ENCODE peak calls at places on chromosomes 13 and 19, in four cellular contexts. H is HepG2, N is SK-N-SH, E is HCT116. K is an unnamed sample.
A peak's percentile ranks its signal among the peaks of the same experiment; 100 is the strongest.

GRCh38 chr13:111460548-111461444 is 140.4 kb downstream of the TEX29 start:
- DNase-seq in N (peak; percentile 50), E (peak; percentile 32), H (peak; percentile 15), K (no peak)

GRCh38 chr19:18112989-18113478 is 15.5 kb downstream of the MAST3 start:
- DNase-seq in E (peak; percentile 51), N (peak; percentile 90), H (peak; percentile 71), K (peak; percentile 82)

GRCh38 chr19:54164369-54165068 is 5.0 kb upstream of the LENG1 start:
- DNase-seq in E (peak; percentile 39), H (no peak), N (no peak), K (peak; percentile 90)

GRCh38 chr13:27556109-27556508 is 64.2 kb downstream of the LNX2 start:
- DNase-seq in N (no peak), H (no peak), E (no peak), K (no peak)

GRCh38 chr19:36973844-36974195 is 57.7 kb downstream of the ZNF568 start:
- DNase-seq in E (no peak), N (no peak), H (no peak), K (no peak)

GRCh38 chr13:84605927-84606326 is 723.7 kb upstream of the SLITRK1 start:
- DNase-seq in N (no peak), H (no peak), E (no peak), K (no peak)

GRCh38 chr13:33279414-33279813 is 6.1 kb downstream of the STARD13 start:
- DNase-seq in N (no peak), E (no peak), H (no peak), K (no peak)

GRCh38 chr19:34096020-34096915 is 76.0 kb upstream of the LSM14A start:
- DNase-seq in N (peak; percentile 72), E (peak; percentile 66), H (peak; percentile 41), K (peak; percentile 57)

GRCh38 chr13:49926019-49926418 is 10.1 kb downstream of the SPRYD7 start:
- DNase-seq in H (no peak), E (no peak), N (no peak), K (no peak)

GRCh38 chr13:39016789-39017188 is 21.1 kb downstream of the PROSER1 start:
- DNase-seq in E (peak; percentile 16), N (peak; percentile 51), H (peak; percentile 12), K (peak; percentile 14)

GRCh38 chr19:35959040-35959967 is 23.1 kb downstream of the LRFN3 start:
- DNase-seq in N (peak; percentile 63), H (no peak), E (no peak), K (peak; percentile 41)

GRCh38 chr13:82147526-82147925 is 1734.7 kb downstream of the SLITRK1 start:
- DNase-seq in H (no peak), N (no peak), E (no peak), K (no peak)

GRCh38 chr19:459724-460511 is 915 bp downstream of the SHC2 start:
- DNase-seq in E (no peak), N (peak; percentile 98), H (peak; percentile 59), K (peak; percentile 95)

GRCh38 chr13:91347996-91348905 is 764 bp downstream of the MIR17HG start:
- DNase-seq in E (no peak), H (no peak), N (no peak), K (peak; percentile 99)

GRCh38 chr19:55208880-55209429 is 346 bp downstream of the PTPRH start:
- DNase-seq in H (no peak), N (no peak), E (no peak), K (peak; percentile 10)

GRCh38 chr13:66992183-66992582 is 238.0 kb downstream of the PCDH9 start:
- DNase-seq in H (no peak), N (no peak), E (no peak), K (no peak)

GRCh38 chr19:54162241-54162805 is 2.8 kb upstream of the LENG1 start:
- DNase-seq in E (peak; percentile 65), H (no peak), N (peak; percentile 79), K (peak; percentile 89)

GRCh38 chr19:44451687-44452086 is 3.4 kb upstream of the ZNF229 start:
- DNase-seq in H (no peak), E (no peak), N (no peak), K (no peak)

GRCh38 chr13:109007946-109008345 is 378.5 kb downstream of the MYO16 start:
- DNase-seq in N (no peak), H (no peak), E (no peak), K (no peak)

GRCh38 chr13:68056816-68057710 is 826.9 kb upstream of the PCDH9 start:
- DNase-seq in N (no peak), H (peak; percentile 45), E (no peak), K (no peak)

GRCh38 chr19:4676955-4677731 is 7.0 kb upstream of the MYDGF start:
- DNase-seq in E (peak; percentile 83), H (peak; percentile 69), N (peak; percentile 69), K (peak; percentile 70)

DNA sequence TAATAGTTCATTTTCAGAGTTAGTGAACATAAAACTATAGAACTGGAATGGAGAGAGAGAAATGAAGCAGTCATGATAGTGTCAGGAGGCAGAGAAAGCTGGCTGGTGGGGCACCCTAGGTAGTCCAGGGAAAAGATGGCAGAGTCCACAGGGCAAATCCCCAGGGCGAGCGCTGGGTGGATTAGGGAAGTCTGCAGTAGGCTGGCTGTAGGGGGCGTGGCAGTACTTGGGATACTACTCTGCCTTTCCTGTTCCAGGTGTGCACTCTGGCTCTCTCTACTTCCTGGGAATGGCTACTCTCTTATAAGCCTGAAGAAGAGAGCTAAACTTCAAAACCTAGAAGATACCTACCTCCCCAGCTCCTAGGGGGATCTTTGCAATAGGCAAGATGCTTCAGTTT is 232.9 kb upstream of the SLC10A2 start:
- DNase-seq in H (no peak), N (no peak), E (no peak), K (no peak)
- TF ChIP-seq ELF1 in H (no peak), N (no peak), E (no peak), K (no peak)

GRCh38 chr13:59358014-59358413 is 805.7 kb downstream of the DIAPH3 start:
- DNase-seq in N (no peak), H (no peak), E (no peak), K (no peak)
- TF ChIP-seq ELF1 in N (no peak), H (no peak), E (no peak), K (no peak)

DNA sequence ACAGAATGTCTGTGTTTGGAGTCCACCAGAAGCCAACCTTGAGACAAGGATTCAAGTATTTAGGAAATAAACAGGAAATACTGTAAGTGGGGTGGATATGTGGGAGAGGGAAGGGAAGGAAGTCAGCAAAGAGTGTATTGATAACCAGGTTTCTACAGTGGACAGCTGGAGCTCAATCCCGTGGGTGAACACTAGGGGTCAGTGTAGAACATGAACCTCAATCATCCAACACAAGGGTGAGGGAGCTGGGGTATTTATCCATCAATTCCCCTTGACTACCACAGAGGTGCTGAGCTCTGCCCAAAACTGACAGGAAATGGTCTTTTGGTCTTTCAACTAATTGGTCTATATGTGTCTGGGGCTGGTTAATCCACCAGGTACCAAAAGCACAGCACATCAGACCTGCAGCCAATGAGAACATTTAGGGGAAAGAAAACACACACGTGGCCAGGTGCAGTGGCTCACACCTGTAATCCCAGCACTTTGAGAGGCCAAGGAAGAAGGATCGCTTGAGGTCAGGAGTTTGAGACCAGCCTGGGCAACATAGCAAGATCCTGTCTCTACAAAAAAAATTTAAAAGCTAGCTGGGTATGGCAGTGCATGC is 5.6 kb upstream of the SYDE1 start:
- DNase-seq in N (peak; percentile 54), E (peak; percentile 38), H (peak; percentile 52), K (peak; percentile 61)
- TF ChIP-seq ELF1 in N (no peak), E (no peak), H (no peak), K (no peak)

GRCh38 chr13:98945863-98946605 is 31.8 kb downstream of the DOCK9 start:
- DNase-seq in N (no peak), H (no peak), E (no peak), K (no peak)
- TF ChIP-seq ELF1 in N (no peak), H (no peak), E (no peak), K (no peak)

GRCh38 chr19:29625316-29625715 is 19.2 kb downstream of the POP4 start:
- DNase-seq in H (no peak), N (no peak), E (no peak), K (no peak)
- TF ChIP-seq ELF1 in H (no peak), N (no peak), E (no peak), K (no peak)

DNA sequence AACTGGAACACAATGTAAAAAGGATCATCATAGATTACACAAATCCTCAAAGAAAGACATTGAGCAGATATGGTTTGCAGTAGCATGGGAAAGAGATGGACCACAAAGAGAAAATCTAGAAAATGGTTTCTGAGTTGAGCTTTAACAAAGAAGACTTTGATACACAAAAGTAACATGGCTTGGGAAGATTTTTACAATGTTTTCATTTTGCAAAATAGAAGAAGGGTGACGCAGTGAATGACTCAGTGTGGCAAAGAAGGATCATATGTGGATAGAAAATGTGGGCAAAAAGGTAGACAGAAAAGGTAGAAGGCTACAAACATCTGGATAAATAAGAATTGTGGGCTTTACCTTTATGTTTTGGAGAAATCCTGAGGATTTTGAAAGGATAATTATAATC is 1220.5 kb downstream of the PCDH17 start:
- DNase-seq in N (no peak), H (no peak), E (no peak), K (no peak)
- TF ChIP-seq ELF1 in N (no peak), H (no peak), E (no peak), K (no peak)

DNA sequence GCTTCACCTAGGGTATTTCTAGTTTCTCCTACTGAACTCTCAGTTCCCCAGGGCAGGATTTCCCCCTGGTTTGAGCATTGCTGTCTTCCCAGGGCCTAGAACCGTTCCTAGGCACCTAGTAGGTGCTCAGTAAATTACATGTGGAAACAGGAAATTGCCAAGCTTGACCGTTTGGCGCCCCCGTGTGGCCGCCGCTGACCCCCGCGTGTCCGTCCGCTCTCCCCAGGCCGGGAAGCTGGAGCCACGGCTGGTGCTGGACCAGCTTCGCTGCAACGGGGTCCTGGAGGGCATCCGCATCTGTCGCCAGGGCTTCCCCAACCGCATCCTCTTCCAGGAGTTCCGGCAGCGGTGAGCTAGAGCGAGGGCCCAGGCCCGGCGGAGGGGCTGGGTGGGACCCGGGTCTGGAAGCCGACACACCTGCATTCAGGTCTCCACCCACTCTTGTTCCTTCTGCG is 55.5 kb downstream of the MYH14 start:
- DNase-seq in E (no peak), N (peak; percentile 71), H (no peak), K (peak; percentile 67)
- TF ChIP-seq ELF1 in E (no peak), N (no peak), H (no peak), K (peak; percentile 37)

GRCh38 chr19:38830039-38830733 is 1.4 kb downstream of the ECH1 start:
- DNase-seq in N (no peak), H (no peak), E (no peak), K (no peak)
- TF ChIP-seq ELF1 in N (no peak), H (no peak), E (no peak), K (no peak)

GRCh38 chr13:31794452-31794851 is 55.1 kb downstream of the RXFP2 start:
- DNase-seq in E (no peak), N (no peak), H (no peak), K (no peak)
- TF ChIP-seq ELF1 in E (no peak), N (no peak), H (no peak), K (no peak)